ENCODE peak calls at places on chromosome 13, in five cellular contexts. One of them, this sample, is unnamed.

GRCh38 chr13:41978007-41978406 is 17.1 kb upstream of the VWA8 start:
- DNase-seq in astrocyte of the spinal cord: no peak
- DNase-seq in NB4: peak; percentile 16
- DNase-seq in hepatocyte: no peak
- DNase-seq in cardiac fibroblast: no peak
- DNase-seq in this sample: no peak

GRCh38 chr13:35987572-35988513 is 143.3 kb downstream of the DCLK1 start:
- DNase-seq in cardiac fibroblast: no peak
- DNase-seq in NB4: no peak
- DNase-seq in hepatocyte: no peak
- DNase-seq in astrocyte of the spinal cord: no peak
- DNase-seq in this sample: no peak

GRCh38 chr13:97540696-97541095 is 106.7 kb downstream of the RAP2A start:
- DNase-seq in cardiac fibroblast: peak; percentile 62
- DNase-seq in hepatocyte: no peak
- DNase-seq in NB4: no peak
- DNase-seq in astrocyte of the spinal cord: no peak
- DNase-seq in this sample: peak; percentile 67

GRCh38 chr13:46386996-46387851 is at the start of gene RUBCNL:
- DNase-seq in cardiac fibroblast: no peak
- DNase-seq in hepatocyte: peak; percentile 39
- DNase-seq in NB4: peak; percentile 69
- DNase-seq in astrocyte of the spinal cord: peak; percentile 38
- DNase-seq in this sample: no peak

GRCh38 chr13:27053235-27053884 is 118.3 kb downstream of the USP12 start:
- DNase-seq in cardiac fibroblast: peak; percentile 15
- DNase-seq in NB4: peak; percentile 69
- DNase-seq in hepatocyte: no peak
- DNase-seq in astrocyte of the spinal cord: no peak
- DNase-seq in this sample: no peak

GRCh38 chr13:75135325-75135825 is 346.6 kb downstream of the TBC1D4 start:
- DNase-seq in NB4: no peak
- DNase-seq in hepatocyte: peak; percentile 6
- DNase-seq in cardiac fibroblast: peak; percentile 91
- DNase-seq in astrocyte of the spinal cord: peak; percentile 98
- DNase-seq in this sample: peak; percentile 98

GRCh38 chr13:91904005-91904404 is 505.6 kb downstream of the GPC5 start:
- DNase-seq in NB4: no peak
- DNase-seq in astrocyte of the spinal cord: no peak
- DNase-seq in cardiac fibroblast: no peak
- DNase-seq in hepatocyte: no peak
- DNase-seq in this sample: no peak

GRCh38 chr13:88729605-88730004 is 1058.4 kb downstream of the SLITRK5 start:
- DNase-seq in hepatocyte: no peak
- DNase-seq in cardiac fibroblast: no peak
- DNase-seq in NB4: no peak
- DNase-seq in astrocyte of the spinal cord: no peak
- DNase-seq in this sample: no peak

GRCh38 chr13:63107163-63107935 is 1691.7 kb upstream of the PCDH20 start:
- DNase-seq in astrocyte of the spinal cord: peak; percentile 22
- DNase-seq in hepatocyte: no peak
- DNase-seq in cardiac fibroblast: no peak
- DNase-seq in NB4: no peak
- DNase-seq in this sample: peak; percentile 14

GRCh38 chr13:91058066-91058465 is 289.4 kb upstream of the MIR17HG start:
- DNase-seq in hepatocyte: peak; percentile 37
- DNase-seq in astrocyte of the spinal cord: peak; percentile 39
- DNase-seq in NB4: peak; percentile 24
- DNase-seq in cardiac fibroblast: peak; percentile 1
- DNase-seq in this sample: peak; percentile 19

GRCh38 chr13:43664700-43665191 is 122.0 kb downstream of the ENOX1 start:
- DNase-seq in cardiac fibroblast: peak; percentile 58
- DNase-seq in NB4: no peak
- DNase-seq in astrocyte of the spinal cord: peak; percentile 75
- DNase-seq in hepatocyte: peak; percentile 59
- DNase-seq in this sample: peak; percentile 70

GRCh38 chr13:97200081-97200942 is 21.8 kb upstream of the MBNL2 start:
- DNase-seq in NB4: no peak
- DNase-seq in hepatocyte: no peak
- DNase-seq in astrocyte of the spinal cord: no peak
- DNase-seq in cardiac fibroblast: no peak
- DNase-seq in this sample: no peak

GRCh38 chr13:27432180-27432579 is 7.8 kb downstream of the GTF3A start:
- DNase-seq in cardiac fibroblast: no peak
- DNase-seq in hepatocyte: no peak
- DNase-seq in astrocyte of the spinal cord: no peak
- DNase-seq in NB4: no peak
- DNase-seq in this sample: no peak

GRCh38 chr13:27022571-27023311 is 148.9 kb downstream of the USP12 start:
- DNase-seq in astrocyte of the spinal cord: peak; percentile 50
- DNase-seq in hepatocyte: peak; percentile 65
- DNase-seq in cardiac fibroblast: peak; percentile 47
- DNase-seq in NB4: no peak
- DNase-seq in this sample: no peak

GRCh38 chr13:30730526-30730925 is 4.8 kb upstream of the ALOX5AP start:
- DNase-seq in hepatocyte: peak; percentile 40
- DNase-seq in NB4: no peak
- DNase-seq in astrocyte of the spinal cord: no peak
- DNase-seq in cardiac fibroblast: no peak
- DNase-seq in this sample: no peak

GRCh38 chr13:45847554-45848224 is 3.9 kb downstream of the SIAH3 start:
- DNase-seq in NB4: peak; percentile 83
- DNase-seq in cardiac fibroblast: peak; percentile 19
- DNase-seq in hepatocyte: peak; percentile 16
- DNase-seq in astrocyte of the spinal cord: no peak
- DNase-seq in this sample: peak; percentile 17

GRCh38 chr13:27338816-27339215 is 68.2 kb downstream of the RASL11A start:
- DNase-seq in astrocyte of the spinal cord: no peak
- DNase-seq in hepatocyte: no peak
- DNase-seq in NB4: peak; percentile 45
- DNase-seq in cardiac fibroblast: peak; percentile 19
- DNase-seq in this sample: no peak

GRCh38 chr13:44136693-44137268 is 236.8 kb upstream of the SERP2 start:
- DNase-seq in cardiac fibroblast: no peak
- DNase-seq in hepatocyte: no peak
- DNase-seq in NB4: no peak
- DNase-seq in astrocyte of the spinal cord: no peak
- DNase-seq in this sample: no peak

GRCh38 chr13:114154476-114154875 is 22.1 kb upstream of the RASA3 start:
- DNase-seq in cardiac fibroblast: no peak
- DNase-seq in astrocyte of the spinal cord: no peak
- DNase-seq in NB4: peak; percentile 77
- DNase-seq in hepatocyte: no peak
- DNase-seq in this sample: no peak

GRCh38 chr13:77274126-77274525 is 52.8 kb downstream of the MYCBP2 start:
- DNase-seq in cardiac fibroblast: peak; percentile 2
- DNase-seq in hepatocyte: no peak
- DNase-seq in astrocyte of the spinal cord: no peak
- DNase-seq in NB4: no peak
- DNase-seq in this sample: no peak

GRCh38 chr13:27954406-27954851 is 14.7 kb downstream of the CDX2 start:
- DNase-seq in astrocyte of the spinal cord: no peak
- DNase-seq in NB4: peak; percentile 80
- DNase-seq in cardiac fibroblast: peak; percentile 19
- DNase-seq in hepatocyte: peak; percentile 76
- DNase-seq in this sample: peak; percentile 13

GRCh38 chr13:58960909-58961308 is 1202.8 kb downstream of the DIAPH3 start:
- DNase-seq in NB4: peak; percentile 19
- DNase-seq in hepatocyte: peak; percentile 23
- DNase-seq in cardiac fibroblast: peak; percentile 5
- DNase-seq in astrocyte of the spinal cord: peak; percentile 48
- DNase-seq in this sample: peak; percentile 44

GRCh38 chr13:35566340-35566739 is 89.9 kb upstream of the MAB21L1 start:
- DNase-seq in astrocyte of the spinal cord: no peak
- DNase-seq in cardiac fibroblast: peak; percentile 3
- DNase-seq in NB4: peak; percentile 80
- DNase-seq in hepatocyte: no peak
- DNase-seq in this sample: peak; percentile 9

GRCh38 chr13:68099616-68100015 is 869.5 kb upstream of the PCDH9 start:
- DNase-seq in astrocyte of the spinal cord: peak; percentile 73
- DNase-seq in hepatocyte: peak; percentile 7
- DNase-seq in NB4: no peak
- DNase-seq in cardiac fibroblast: peak; percentile 2
- DNase-seq in this sample: peak; percentile 33

GRCh38 chr13:86986448-86986847 is 684.7 kb upstream of the SLITRK5 start:
- DNase-seq in astrocyte of the spinal cord: peak; percentile 38
- DNase-seq in NB4: no peak
- DNase-seq in cardiac fibroblast: peak; percentile 3
- DNase-seq in hepatocyte: no peak
- DNase-seq in this sample: no peak

GRCh38 chr13:78611040-78611439 is 7.7 kb upstream of the POU4F1 start:
- DNase-seq in hepatocyte: no peak
- DNase-seq in cardiac fibroblast: no peak
- DNase-seq in astrocyte of the spinal cord: no peak
- DNase-seq in NB4: no peak
- DNase-seq in this sample: no peak

GRCh38 chr13:65592757-65593156 is 1637.4 kb downstream of the PCDH9 start:
- DNase-seq in hepatocyte: no peak
- DNase-seq in NB4: no peak
- DNase-seq in cardiac fibroblast: peak; percentile 58
- DNase-seq in astrocyte of the spinal cord: no peak
- DNase-seq in this sample: peak; percentile 32

GRCh38 chr13:27920677-27921420 is 1.0 kb downstream of the PDX1 start:
- DNase-seq in hepatocyte: no peak
- DNase-seq in cardiac fibroblast: peak; percentile 26
- DNase-seq in NB4: peak; percentile 62
- DNase-seq in astrocyte of the spinal cord: no peak
- DNase-seq in this sample: peak; percentile 13

GRCh38 chr13:31322025-31322424 is 122.2 kb downstream of the B3GLCT start:
- DNase-seq in hepatocyte: peak; percentile 14
- DNase-seq in NB4: peak; percentile 27
- DNase-seq in astrocyte of the spinal cord: no peak
- DNase-seq in cardiac fibroblast: peak; percentile 92
- DNase-seq in this sample: peak; percentile 89

GRCh38 chr13:25806304-25806974 is 245.4 kb downstream of the SHISA2 start:
- DNase-seq in NB4: peak; percentile 35
- DNase-seq in cardiac fibroblast: no peak
- DNase-seq in hepatocyte: no peak
- DNase-seq in astrocyte of the spinal cord: peak; percentile 66
- DNase-seq in this sample: no peak

GRCh38 chr13:76830805-76831204 is 55.4 kb downstream of the KCTD12 start:
- DNase-seq in astrocyte of the spinal cord: no peak
- DNase-seq in cardiac fibroblast: no peak
- DNase-seq in NB4: no peak
- DNase-seq in hepatocyte: no peak
- DNase-seq in this sample: no peak

GRCh38 chr13:87680298-87680697 is 9.1 kb downstream of the SLITRK5 start:
- DNase-seq in astrocyte of the spinal cord: peak; percentile 9
- DNase-seq in cardiac fibroblast: no peak
- DNase-seq in hepatocyte: peak; percentile 45
- DNase-seq in NB4: no peak
- DNase-seq in this sample: no peak

GRCh38 chr13:78030351-78030750 is 111.7 kb upstream of the EDNRB start:
- DNase-seq in cardiac fibroblast: no peak
- DNase-seq in astrocyte of the spinal cord: no peak
- DNase-seq in hepatocyte: no peak
- DNase-seq in NB4: no peak
- DNase-seq in this sample: no peak

GRCh38 chr13:76667551-76667950 is 218.7 kb downstream of the KCTD12 start:
- DNase-seq in NB4: peak; percentile 27
- DNase-seq in cardiac fibroblast: peak; percentile 87
- DNase-seq in hepatocyte: peak; percentile 27
- DNase-seq in astrocyte of the spinal cord: peak; percentile 64
- DNase-seq in this sample: peak; percentile 89

GRCh38 chr13:47826481-47826880 is 174.6 kb downstream of the SUCLA2 start:
- DNase-seq in NB4: no peak
- DNase-seq in hepatocyte: peak; percentile 59
- DNase-seq in cardiac fibroblast: peak; percentile 81
- DNase-seq in astrocyte of the spinal cord: no peak
- DNase-seq in this sample: peak; percentile 72

GRCh38 chr13:98202026-98202425 is 25.0 kb upstream of the RNF113B start:
- DNase-seq in cardiac fibroblast: no peak
- DNase-seq in astrocyte of the spinal cord: no peak
- DNase-seq in hepatocyte: no peak
- DNase-seq in NB4: peak; percentile 56
- DNase-seq in this sample: no peak

GRCh38 chr13:23160241-23161175 is 20.3 kb upstream of the SGCG start:
- DNase-seq in astrocyte of the spinal cord: no peak
- DNase-seq in cardiac fibroblast: no peak
- DNase-seq in hepatocyte: peak; percentile 47
- DNase-seq in NB4: peak; percentile 47
- DNase-seq in this sample: no peak
- H3K4me3 ChIP-seq in astrocyte of the spinal cord: no peak overlapping the region
- H3K4me3 ChIP-seq in cardiac fibroblast: peak overlapping the region; percentile 39
- H3K4me3 ChIP-seq in hepatocyte: peak overlapping the region; percentile 55
- H3K4me3 ChIP-seq in NB4: no peak overlapping the region
- H3K4me3 ChIP-seq in this sample: peak overlapping the region; percentile 49

DNA sequence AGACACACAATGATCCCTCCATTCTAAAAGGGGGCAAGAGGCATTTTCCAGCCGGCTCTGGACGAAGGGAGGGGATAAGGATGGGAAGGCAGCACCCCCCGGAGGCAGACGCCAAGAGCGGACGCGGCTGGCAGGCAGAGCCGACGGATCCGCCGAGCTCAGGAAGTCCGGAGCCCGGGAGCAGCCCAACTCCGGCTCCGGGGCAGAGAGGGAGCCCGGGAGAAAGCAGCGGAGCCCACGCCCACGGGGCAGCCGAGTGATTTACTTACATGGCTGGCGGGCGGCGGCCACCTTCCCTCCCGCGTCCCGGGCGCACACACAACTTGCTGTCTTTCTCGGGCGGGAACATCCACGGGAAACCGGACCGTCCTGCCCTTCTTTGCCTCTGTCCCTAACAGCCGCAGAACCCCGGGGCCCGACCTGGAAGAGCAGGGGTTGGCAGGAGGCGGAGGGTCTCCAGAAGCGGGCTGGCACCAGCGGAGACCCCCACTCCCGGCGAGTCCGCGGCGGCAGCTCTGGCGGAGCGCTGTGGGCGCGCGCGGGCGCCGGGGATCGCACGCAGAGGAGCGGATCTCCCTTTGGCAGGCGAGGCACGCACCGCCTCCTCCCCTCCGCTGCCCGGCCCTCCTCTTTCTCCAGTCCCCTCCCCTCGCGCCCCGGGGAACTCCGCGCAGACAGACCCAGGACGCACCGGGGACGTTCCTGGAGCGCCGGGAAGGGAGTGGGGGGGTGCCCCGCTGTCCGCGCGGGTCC is at the start of gene LHFPL6:
- DNase-seq in hepatocyte: peak; percentile 87
- DNase-seq in NB4: peak; percentile 86
- DNase-seq in cardiac fibroblast: peak; percentile 85
- DNase-seq in astrocyte of the spinal cord: peak; percentile 83
- DNase-seq in this sample: peak; percentile 81
- TF ChIP-seq CTCF in hepatocyte: peak; percentile 57
- TF ChIP-seq CTCF in NB4: no peak
- TF ChIP-seq CTCF in cardiac fibroblast: peak; percentile 38
- TF ChIP-seq CTCF in astrocyte of the spinal cord: peak; percentile 62
- TF ChIP-seq CTCF in this sample: peak; percentile 34

GRCh38 chr13:51823861-51824260 is 19.9 kb upstream of the DHRS12 start:
- DNase-seq in hepatocyte: no peak
- DNase-seq in NB4: no peak
- DNase-seq in astrocyte of the spinal cord: no peak
- DNase-seq in cardiac fibroblast: peak; percentile 33
- DNase-seq in this sample: peak; percentile 43
- H3K4me3 ChIP-seq in hepatocyte: no peak overlapping the region
- H3K4me3 ChIP-seq in NB4: no peak overlapping the region
- H3K4me3 ChIP-seq in astrocyte of the spinal cord: no peak overlapping the region
- H3K4me3 ChIP-seq in cardiac fibroblast: no peak overlapping the region
- H3K4me3 ChIP-seq in this sample: no peak overlapping the region

GRCh38 chr13:37602743-37603381 is 4.3 kb upstream of the POSTN start:
- DNase-seq in hepatocyte: peak; percentile 10
- DNase-seq in cardiac fibroblast: peak; percentile 59
- DNase-seq in astrocyte of the spinal cord: peak; percentile 60
- DNase-seq in NB4: peak; percentile 8
- DNase-seq in this sample: peak; percentile 58
- TF ChIP-seq CTCF in hepatocyte: peak; percentile 81
- TF ChIP-seq CTCF in cardiac fibroblast: peak; percentile 59
- TF ChIP-seq CTCF in astrocyte of the spinal cord: peak; percentile 49
- TF ChIP-seq CTCF in NB4: peak; percentile 9
- TF ChIP-seq CTCF in this sample: peak; percentile 60